ENCODE peak calls at places on chromosomes 7 and 10, in six cellular contexts. E is GM10248, N is AG04450, J is choroid plexus epithelial cell, A is left ventricle myocardium inferior, T is fibroblast of mammary gland. M is an unnamed sample.

GRCh38 chr7:157233677-157234076 is 95.0 kb downstream of the UBE3C start:
- DNase-seq in A (no peak), T (peak), N (no peak), J (peak), E (no peak), M (no peak)

GRCh38 chr10:133375357-133376115 is 2.4 kb upstream of the ECHS1 start:
- DNase-seq in N (no peak), E (no peak), J (no peak), A (no peak), T (no peak), M (no peak)

GRCh38 chr7:112018305-112019030 is 187.7 kb downstream of the DOCK4 start:
- DNase-seq in J (no peak), T (peak), E (no peak), A (no peak), N (no peak), M (peak)

GRCh38 chr7:27171636-27172387 is 2.3 kb downstream of the HOXA10 start:
- DNase-seq in J (no peak), T (peak), E (no peak), N (no peak), A (peak), M (no peak)

GRCh38 chr7:22569586-22570321 is 69.8 kb upstream of the STEAP1B start:
- DNase-seq in J (no peak), A (no peak), N (no peak), E (no peak), T (no peak), M (no peak)

GRCh38 chr10:110364531-110364937 is 59.8 kb upstream of the SMNDC1 start:
- DNase-seq in J (no peak), E (no peak), N (no peak), A (no peak), T (no peak), M (no peak)

GRCh38 chr7:24192053-24192452 is 91.9 kb upstream of the NPY start:
- DNase-seq in J (no peak), E (no peak), A (no peak), N (peak), T (no peak), M (peak)

GRCh38 chr10:110724116-110724701 is 80.1 kb downstream of the RBM20 start:
- DNase-seq in T (no peak), N (no peak), A (no peak), E (peak), J (no peak), M (no peak)

DNA sequence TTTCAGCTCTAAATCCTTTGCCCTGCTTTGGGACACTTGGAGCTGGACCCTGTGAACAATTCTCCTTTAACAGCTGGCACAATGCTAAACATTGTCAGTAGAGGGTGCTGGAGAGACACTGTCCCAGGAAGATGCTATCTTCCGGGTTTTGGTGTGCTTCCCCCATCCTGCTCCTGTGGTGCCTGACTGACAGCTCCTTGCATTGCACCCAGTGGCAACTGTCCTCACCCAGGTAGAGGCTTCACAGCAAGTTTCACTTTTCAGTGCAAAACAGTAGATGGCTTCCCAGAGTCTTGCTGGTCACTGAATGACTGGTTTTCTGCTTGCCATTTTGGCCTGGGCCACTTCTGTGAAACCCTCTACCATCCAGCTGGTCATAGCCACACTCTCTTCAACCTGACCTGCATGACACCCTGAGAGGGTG is 77.3 kb downstream of the CDC14C start:
- DNase-seq in T (peak), E (peak), A (no peak), J (peak), N (no peak), M (no peak)
- TF ChIP-seq CTCF in T (peak), E (peak), A (peak), J (peak), N (no peak), M (peak)

GRCh38 chr10:24722676-24723385 is 856 bp downstream of the ARHGAP21 start:
- DNase-seq in J (peak), N (no peak), T (peak), A (peak), E (peak), M (no peak)

GRCh38 chr10:24726626-24727025 is 2.9 kb upstream of the ARHGAP21 start:
- DNase-seq in A (no peak), T (no peak), N (no peak), J (no peak), E (no peak), M (no peak)

GRCh38 chr10:24723788-24724380 is at the start of gene ARHGAP21:
- DNase-seq in J (peak), N (no peak), A (peak), E (peak), T (peak), M (no peak)

GRCh38 chr10:24723386-24723787 is 300 bp downstream of the ARHGAP21 start:
- DNase-seq in N (no peak), A (no peak), T (no peak), E (peak), J (peak), M (no peak)

DNA sequence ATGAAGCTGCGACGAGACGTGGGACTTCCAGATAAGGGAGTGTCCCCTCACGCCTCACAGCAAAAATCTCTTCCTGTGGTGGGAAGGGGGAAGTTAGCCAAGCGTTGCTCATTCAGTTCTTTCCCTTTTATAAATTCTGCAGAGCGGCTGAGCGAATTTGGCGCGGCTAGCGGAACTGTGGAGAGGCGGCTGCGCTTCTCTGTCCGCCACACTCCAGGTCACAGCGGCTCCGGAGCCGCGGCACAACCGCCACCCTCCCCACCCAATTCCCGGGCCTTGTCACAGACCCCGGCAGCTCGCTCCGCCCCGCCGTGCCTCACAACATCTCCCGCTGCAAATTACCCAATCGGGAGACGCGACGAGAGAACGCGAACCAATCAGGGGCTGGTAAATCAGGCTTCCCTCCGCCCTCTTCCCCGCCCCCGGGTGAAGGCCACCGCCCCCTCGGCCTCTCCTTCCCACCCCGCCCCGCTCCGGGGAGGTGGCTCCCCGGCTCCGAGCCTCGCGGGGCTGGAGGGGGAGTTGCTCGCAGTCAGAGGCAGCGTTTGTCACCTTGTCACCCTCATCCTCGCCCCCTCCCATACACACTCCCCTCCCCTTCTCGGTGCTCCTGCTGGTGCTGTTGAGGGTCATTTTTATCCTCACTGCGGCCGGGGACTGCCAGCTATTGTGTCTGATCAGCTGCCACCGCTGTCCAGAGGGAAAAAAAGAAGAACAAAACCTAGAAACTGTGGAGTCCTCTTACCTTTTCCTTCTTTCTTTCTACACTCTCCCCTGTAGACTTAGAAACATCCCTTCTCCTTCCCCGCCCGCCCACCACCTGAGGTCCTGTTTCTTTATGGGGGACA is 918 bp upstream of the ARHGAP21 start:
- DNase-seq in J (peak), T (peak), E (peak), N (peak), A (peak), M (peak)
- TF ChIP-seq CTCF in J (no peak), T (no peak), E (no peak), N (no peak), A (no peak), M (no peak)

GRCh38 chr10:119208553-119208940 is 1.2 kb downstream of the GRK5 start:
- DNase-seq in N (no peak), T (peak), A (no peak), E (no peak), J (peak), M (no peak)

GRCh38 chr10:119209050-119209735 is 1.8 kb downstream of the GRK5 start:
- DNase-seq in T (peak), E (peak), J (peak), N (no peak), A (peak), M (no peak)

GRCh38 chr10:119210633-119211032 is 3.3 kb downstream of the GRK5 start:
- DNase-seq in T (no peak), E (no peak), N (no peak), A (no peak), J (no peak), M (no peak)

GRCh38 chr10:119211176-119211575 is 3.8 kb downstream of the GRK5 start:
- DNase-seq in T (peak), J (peak), N (no peak), E (no peak), A (no peak), M (no peak)

GRCh38 chr10:119209736-119210355 is 2.5 kb downstream of the GRK5 start:
- DNase-seq in A (no peak), T (no peak), E (no peak), N (no peak), J (peak), M (no peak)
- TF ChIP-seq CTCF in A (no peak), T (no peak), E (no peak), N (no peak), J (no peak), M (no peak)

DNA sequence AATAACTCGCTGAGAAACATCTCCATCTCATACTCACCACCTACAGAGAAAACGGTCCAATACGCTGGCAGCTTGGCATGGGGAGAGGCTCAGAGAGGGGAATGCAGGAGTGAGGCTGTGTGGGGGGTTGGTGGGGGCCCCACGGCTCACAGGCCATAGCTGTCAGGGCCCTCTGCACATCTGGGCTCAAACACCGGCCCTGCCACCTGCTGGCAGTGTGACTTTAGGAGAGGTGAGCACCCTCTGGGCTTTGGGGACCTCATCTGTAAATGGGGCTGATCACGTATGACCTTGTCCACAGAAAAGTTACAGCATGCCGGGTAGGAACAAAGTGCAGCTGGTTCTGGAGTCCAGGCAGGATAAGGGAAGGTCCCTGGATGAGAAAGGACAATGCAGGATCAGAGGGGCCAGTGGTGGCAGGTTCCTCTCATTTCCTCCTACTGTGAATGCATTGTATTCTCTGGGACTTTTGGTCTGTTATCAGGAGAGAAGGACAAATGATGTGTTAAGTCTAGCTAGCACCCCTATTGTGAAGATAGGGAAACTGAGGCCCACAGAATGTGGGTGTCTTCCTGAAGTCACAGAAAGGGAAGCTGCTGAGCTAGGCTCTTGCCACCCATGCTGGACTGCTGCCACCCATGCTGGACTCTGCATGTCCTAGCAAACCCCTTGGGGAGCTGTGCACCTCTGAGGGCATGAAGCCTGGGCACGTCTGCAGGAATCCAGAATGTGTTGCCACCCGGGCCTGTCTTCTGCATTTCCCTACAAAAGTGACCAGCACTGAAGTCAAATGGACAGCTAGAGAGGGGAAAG is 404.6 kb downstream of the RPS24 start:
- DNase-seq in T (no peak), E (no peak), A (no peak), J (no peak), N (no peak), M (no peak)
- TF ChIP-seq CTCF in T (no peak), E (no peak), A (peak), J (peak), N (no peak), M (no peak)

GRCh38 chr10:13356392-13356791 is 8.3 kb upstream of the SEPHS1 start:
- DNase-seq in N (no peak), A (no peak), T (no peak), E (no peak), J (no peak), M (no peak)

GRCh38 chr10:13354783-13355182 is 6.7 kb upstream of the SEPHS1 start:
- DNase-seq in A (no peak), T (no peak), N (no peak), J (no peak), E (no peak), M (no peak)

GRCh38 chr10:13351340-13351915 is 3.3 kb upstream of the SEPHS1 start:
- DNase-seq in N (no peak), T (no peak), J (no peak), A (no peak), E (peak), M (no peak)

GRCh38 chr10:13349776-13350274 is 1.7 kb upstream of the SEPHS1 start:
- DNase-seq in T (peak), A (peak), N (no peak), J (peak), E (no peak), M (no peak)

DNA sequence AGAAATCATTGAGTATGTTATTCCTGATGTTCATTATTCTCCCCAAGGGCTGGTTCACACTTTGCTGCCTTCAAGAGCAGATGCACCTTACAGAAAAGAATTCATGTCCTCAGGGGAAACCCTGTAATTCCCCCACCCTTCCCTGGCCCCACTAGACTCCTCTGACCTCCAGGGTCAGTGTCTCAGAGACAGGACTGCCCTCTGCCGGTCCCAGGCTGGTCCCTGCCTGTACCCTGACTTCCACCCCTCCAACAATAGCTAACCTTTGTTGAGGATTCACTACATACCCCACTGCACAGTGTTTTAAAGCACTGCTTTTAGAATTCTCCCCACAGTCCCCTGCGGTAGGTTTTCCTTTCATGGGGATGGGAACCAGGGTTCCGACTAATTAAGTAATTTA is 4.4 kb upstream of the SEPHS1 start:
- DNase-seq in E (peak), J (no peak), A (no peak), N (no peak), T (no peak), M (no peak)
- TF ChIP-seq CTCF in E (peak), J (no peak), A (peak), N (no peak), T (no peak), M (no peak)

GRCh38 chr10:7054915-7055314 is 355.9 kb downstream of the SFMBT2 start:
- DNase-seq in E (no peak), J (peak), T (peak), A (no peak), N (no peak), M (no peak)
- TF ChIP-seq CTCF in E (no peak), J (peak), T (peak), A (peak), N (peak), M (no peak)

GRCh38 chr7:12291870-12292269 is 80.8 kb downstream of the TMEM106B start:
- DNase-seq in E (no peak), T (peak), N (no peak), A (no peak), J (peak), M (no peak)
- TF ChIP-seq CTCF in E (peak), T (peak), N (peak), A (no peak), J (peak), M (no peak)

GRCh38 chr7:5484921-5485320 is 61.3 kb upstream of the TNRC18 start:
- DNase-seq in T (no peak), J (no peak), E (no peak), N (no peak), A (no peak), M (no peak)

GRCh38 chr7:5481241-5482019 is 57.8 kb upstream of the TNRC18 start:
- DNase-seq in A (no peak), E (no peak), N (no peak), T (no peak), J (no peak), M (no peak)

GRCh38 chr7:5479133-5479745 is 55.6 kb upstream of the TNRC18 start:
- DNase-seq in A (no peak), N (no peak), E (no peak), T (no peak), J (peak), M (no peak)

GRCh38 chr7:5479941-5480517 is 56.4 kb upstream of the TNRC18 start:
- DNase-seq in N (no peak), E (no peak), A (no peak), J (no peak), T (no peak), M (no peak)

DNA sequence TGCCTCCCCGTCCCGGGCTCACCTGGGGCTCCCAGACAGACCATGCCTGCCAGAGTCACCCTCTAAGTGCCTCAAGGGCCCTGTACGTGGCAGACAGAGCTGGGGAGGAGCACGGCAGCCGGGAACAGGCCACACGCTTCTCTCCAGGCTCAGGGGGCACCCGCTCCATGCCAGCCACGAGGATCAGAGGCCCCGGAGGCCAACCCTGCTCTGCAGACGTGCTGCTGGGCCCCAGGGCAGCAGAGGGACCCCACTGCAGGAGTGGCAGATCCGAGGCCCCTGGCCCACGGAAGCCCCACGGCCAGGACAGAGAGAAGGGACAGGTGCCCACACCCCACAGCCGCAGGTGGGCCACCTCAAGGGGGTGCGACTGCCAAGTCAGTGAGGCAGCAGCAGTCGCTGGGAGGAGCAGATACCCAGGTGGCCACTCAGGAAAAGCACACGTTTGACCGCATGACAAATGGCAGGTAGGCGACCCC is 58.4 kb upstream of the TNRC18 start:
- DNase-seq in N (no peak), J (no peak), E (no peak), T (no peak), A (no peak), M (no peak)
- TF ChIP-seq CTCF in N (no peak), J (no peak), E (no peak), T (no peak), A (no peak), M (no peak)

GRCh38 chr10:28046579-28046978 is 47.7 kb upstream of the ODAD2 start:
- DNase-seq in A (no peak), N (no peak), T (no peak), E (no peak), J (no peak), M (no peak)
- TF ChIP-seq CTCF in A (no peak), N (no peak), T (no peak), E (no peak), J (no peak), M (no peak)

DNA sequence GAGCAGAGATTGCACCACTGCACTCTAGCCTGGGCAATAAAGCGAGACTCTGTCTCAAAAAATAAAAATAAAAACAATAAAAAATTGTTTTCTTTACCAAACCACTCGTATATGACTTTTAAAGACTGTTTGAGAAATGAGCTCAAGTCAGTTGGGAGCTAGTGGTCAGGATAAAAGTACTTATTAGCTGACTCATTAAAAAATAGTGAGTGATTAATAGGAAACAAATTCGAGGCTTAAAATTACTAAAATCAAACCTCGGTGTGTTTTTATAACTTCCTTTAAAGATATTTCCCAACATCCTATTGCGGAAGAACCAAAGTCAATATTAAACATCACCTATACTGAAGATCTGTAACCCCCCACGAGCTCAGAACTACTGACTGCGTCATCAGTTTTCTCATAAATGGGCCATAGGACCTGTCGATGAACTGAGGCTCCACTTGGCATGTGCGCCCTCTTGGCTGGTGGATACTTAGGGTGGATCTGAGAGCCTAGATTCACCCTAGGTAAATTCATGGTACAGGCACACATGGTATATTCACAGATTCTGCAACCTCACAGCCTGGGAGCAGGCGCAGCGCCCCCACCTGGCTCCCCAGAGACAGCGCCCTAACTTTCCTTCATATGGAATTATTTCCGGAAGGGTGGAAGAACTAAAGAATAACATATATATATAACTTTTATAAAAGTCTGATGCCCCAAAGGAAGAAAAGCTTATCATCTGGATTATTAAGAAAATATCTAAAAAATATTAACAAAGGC is 9.2 kb downstream of the MKI67 start:
- DNase-seq in J (no peak), N (no peak), A (no peak), T (peak), E (no peak), M (no peak)
- TF ChIP-seq CTCF in J (peak), N (no peak), A (no peak), T (peak), E (peak), M (no peak)

M was measured in AG09319.